ENCODE peak calls at places on chromosomes 4 and X, in nine cellular contexts. X is lower lobe of right lung, D is type B pancreatic cell, C is astrocyte of the spinal cord, B is nucleus accumbens, V is hepatocyte, W is T-helper 2 cell, E is pancreas, J is colonic mucosa. F is an unnamed sample.

GRCh38 chr4:40321671-40322131 is 13.4 kb upstream of the CHRNA9 start:
- DNase-seq in X (no peak), D (no peak), C (peak), B (no peak), V (no peak), W (no peak), E (no peak), J (no peak), F (no peak)

GRCh38 chr4:1731180-1731579 is 9.9 kb downstream of the TACC3 start:
- DNase-seq in X (no peak), D (no peak), C (peak), B (no peak), V (no peak), W (peak), E (no peak), J (no peak), F (no peak)

GRCh38 chrX:12771445-12772069 is 19.7 kb upstream of the PRPS2 start:
- DNase-seq in X (peak), D (no peak), C (peak), B (no peak), V (peak), W (peak), E (peak), J (peak), F (peak)

GRCh38 chr4:78534286-78534955 is 17.1 kb upstream of the ANXA3 start:
- DNase-seq in X (no peak), D (no peak), C (peak), B (no peak), V (no peak), W (no peak), E (peak), J (no peak), F (no peak)

GRCh38 chr4:114386637-114387233 is 211.9 kb upstream of the UGT8 start:
- DNase-seq in X (no peak), D (no peak), C (peak), B (no peak), V (peak), W (peak), E (no peak), J (no peak), F (peak)

GRCh38 chr4:101114936-101115372 is 232.4 kb downstream of the PPP3CA start:
- DNase-seq in X (no peak), D (no peak), C (peak), B (peak), V (peak), W (no peak), E (no peak), J (no peak), F (no peak)

GRCh38 chr4:48271048-48271452 is 1.4 kb upstream of the TEC start:
- DNase-seq in X (no peak), D (no peak), C (no peak), B (no peak), V (no peak), W (peak), E (no peak), J (no peak), F (no peak)

GRCh38 chrX:790780-791360 is 160.3 kb downstream of the SHOX start:
- DNase-seq in X (no peak), D (no peak), C (no peak), B (no peak), V (no peak), W (no peak), E (no peak), J (no peak), F (no peak)

GRCh38 chr4:168221298-168221697 is 97.3 kb downstream of the DDX60 start:
- DNase-seq in X (no peak), D (no peak), C (peak), B (no peak), V (no peak), W (no peak), E (no peak), J (no peak), F (no peak)

GRCh38 chr4:105715692-105716278 is 7.2 kb downstream of the GSTCD start:
- DNase-seq in X (no peak), D (no peak), C (peak), B (no peak), V (peak), W (no peak), E (no peak), J (no peak), F (no peak)

GRCh38 chr4:130479020-130479419 is 1383.1 kb downstream of the C4orf33 start:
- DNase-seq in X (no peak), D (no peak), C (no peak), B (no peak), V (no peak), W (no peak), E (no peak), J (no peak), F (no peak)

GRCh38 chr4:147174561-147174960 is 228.9 kb upstream of the TTC29 start:
- DNase-seq in X (no peak), D (no peak), C (no peak), B (no peak), V (no peak), W (no peak), E (no peak), J (no peak), F (no peak)

GRCh38 chrX:154367474-154368308 is 6.7 kb downstream of the FLNA start:
- DNase-seq in X (no peak), D (no peak), C (no peak), B (no peak), V (no peak), W (no peak), E (no peak), J (no peak), F (no peak)

GRCh38 chr4:74174421-74174820 is 16.5 kb downstream of the MTHFD2L start:
- DNase-seq in X (no peak), D (no peak), C (no peak), B (no peak), V (no peak), W (no peak), E (no peak), J (no peak), F (no peak)

GRCh38 chr4:153620352-153620751 is 63.7 kb upstream of the TLR2 start:
- DNase-seq in X (no peak), D (no peak), C (peak), B (no peak), V (no peak), W (no peak), E (no peak), J (no peak), F (no peak)

GRCh38 chr4:183968502-183968901 is 63.4 kb downstream of the STOX2 start:
- DNase-seq in X (no peak), D (no peak), C (no peak), B (no peak), V (no peak), W (no peak), E (no peak), J (no peak), F (no peak)

GRCh38 chrX:35351212-35351611 is 408.6 kb downstream of the FAM47B start:
- DNase-seq in X (no peak), D (no peak), C (peak), B (no peak), V (no peak), W (no peak), E (no peak), J (no peak), F (no peak)

GRCh38 chr4:183722738-183723560 is 63.9 kb downstream of the TRAPPC11 start:
- DNase-seq in X (peak), D (peak), C (peak), B (no peak), V (peak), W (peak), E (peak), J (peak), F (peak)

GRCh38 chr4:38747629-38748028 is 35.2 kb downstream of the TLR10 start:
- DNase-seq in X (no peak), D (no peak), C (no peak), B (no peak), V (no peak), W (no peak), E (no peak), J (no peak), F (no peak)

F was measured in mucosa of descending colon.